ENCODE peak calls at places on chromosomes 6 and 20, in four cellular contexts. One of them, this sample, is unnamed.

GRCh38 chr20:39986231-39986904 is 702.7 kb downstream of the MAFB start:
- DNase-seq in activated T-cell treated with anti-CD3 and anti-CD28 coated beads for 48 hours: no peak
- DNase-seq in IMR-90: peak
- DNase-seq in WTC11: peak
- DNase-seq in this sample: peak

GRCh38 chr6:7541175-7542064 is at the start of gene DSP:
- DNase-seq in activated T-cell treated with anti-CD3 and anti-CD28 coated beads for 48 hours: peak
- DNase-seq in IMR-90: no peak
- DNase-seq in WTC11: peak
- DNase-seq in this sample: peak

GRCh38 chr6:107443066-107443903 is 16.1 kb downstream of the PDSS2 start:
- DNase-seq in activated T-cell treated with anti-CD3 and anti-CD28 coated beads for 48 hours: no peak
- DNase-seq in IMR-90: peak
- DNase-seq in WTC11: no peak
- DNase-seq in this sample: no peak

GRCh38 chr6:16078064-16078463 is 50.8 kb upstream of the MYLIP start:
- DNase-seq in activated T-cell treated with anti-CD3 and anti-CD28 coated beads for 48 hours: no peak
- DNase-seq in IMR-90: no peak
- DNase-seq in WTC11: no peak
- DNase-seq in this sample: no peak

GRCh38 chr6:56220078-56220477 is 27.3 kb downstream of the COL21A1 start:
- DNase-seq in activated T-cell treated with anti-CD3 and anti-CD28 coated beads for 48 hours: no peak
- DNase-seq in IMR-90: no peak
- DNase-seq in WTC11: no peak
- DNase-seq in this sample: no peak

GRCh38 chr20:38603286-38603685 is 1.7 kb downstream of the ARHGAP40 start:
- DNase-seq in activated T-cell treated with anti-CD3 and anti-CD28 coated beads for 48 hours: no peak
- DNase-seq in IMR-90: no peak
- DNase-seq in WTC11: no peak
- DNase-seq in this sample: no peak

GRCh38 chr20:3174442-3175263 is 1.3 kb upstream of the LZTS3 start:
- DNase-seq in activated T-cell treated with anti-CD3 and anti-CD28 coated beads for 48 hours: no peak
- DNase-seq in IMR-90: peak
- DNase-seq in WTC11: no peak
- DNase-seq in this sample: no peak

GRCh38 chr6:153568601-153569000 is 437.5 kb upstream of the RGS17 start:
- DNase-seq in activated T-cell treated with anti-CD3 and anti-CD28 coated beads for 48 hours: no peak
- DNase-seq in IMR-90: no peak
- DNase-seq in WTC11: no peak
- DNase-seq in this sample: no peak

GRCh38 chr6:24911983-24912382 is 23.8 kb downstream of the RIPOR2 start:
- DNase-seq in activated T-cell treated with anti-CD3 and anti-CD28 coated beads for 48 hours: no peak
- DNase-seq in IMR-90: no peak
- DNase-seq in WTC11: no peak
- DNase-seq in this sample: no peak

GRCh38 chr20:12207875-12208274 is 290.2 kb downstream of the BTBD3 start:
- DNase-seq in activated T-cell treated with anti-CD3 and anti-CD28 coated beads for 48 hours: no peak
- DNase-seq in IMR-90: peak
- DNase-seq in WTC11: peak
- DNase-seq in this sample: no peak

GRCh38 chr20:17969276-17969883 is 562 bp downstream of the MGME1 start:
- DNase-seq in activated T-cell treated with anti-CD3 and anti-CD28 coated beads for 48 hours: no peak
- DNase-seq in IMR-90: no peak
- DNase-seq in WTC11: no peak
- DNase-seq in this sample: no peak

GRCh38 chr6:107079429-107079828 is 35.9 kb downstream of the BEND3 start:
- DNase-seq in activated T-cell treated with anti-CD3 and anti-CD28 coated beads for 48 hours: no peak
- DNase-seq in IMR-90: no peak
- DNase-seq in WTC11: peak
- DNase-seq in this sample: no peak

GRCh38 chr6:43628392-43629103 is 516 bp downstream of the GTPBP2 start:
- DNase-seq in activated T-cell treated with anti-CD3 and anti-CD28 coated beads for 48 hours: peak
- DNase-seq in IMR-90: peak
- DNase-seq in WTC11: peak
- DNase-seq in this sample: peak

GRCh38 chr20:25527949-25528348 is 57.4 kb downstream of the NINL start:
- DNase-seq in activated T-cell treated with anti-CD3 and anti-CD28 coated beads for 48 hours: no peak
- DNase-seq in IMR-90: no peak
- DNase-seq in WTC11: no peak
- DNase-seq in this sample: no peak

GRCh38 chr6:43790031-43790430 is 20.0 kb downstream of the VEGFA start:
- DNase-seq in activated T-cell treated with anti-CD3 and anti-CD28 coated beads for 48 hours: no peak
- DNase-seq in IMR-90: no peak
- DNase-seq in WTC11: no peak
- DNase-seq in this sample: peak

GRCh38 chr6:77036400-77036799 is 426.9 kb downstream of the HTR1B start:
- DNase-seq in activated T-cell treated with anti-CD3 and anti-CD28 coated beads for 48 hours: no peak
- DNase-seq in IMR-90: peak
- DNase-seq in WTC11: no peak
- DNase-seq in this sample: no peak

GRCh38 chr20:64064145-64064698 is 1.2 kb downstream of the TCEA2 start:
- DNase-seq in activated T-cell treated with anti-CD3 and anti-CD28 coated beads for 48 hours: no peak
- DNase-seq in IMR-90: peak
- DNase-seq in WTC11: no peak
- DNase-seq in this sample: peak

GRCh38 chr6:79544299-79544927 is 7.2 kb upstream of the LCA5 start:
- DNase-seq in activated T-cell treated with anti-CD3 and anti-CD28 coated beads for 48 hours: no peak
- DNase-seq in IMR-90: peak
- DNase-seq in WTC11: no peak
- DNase-seq in this sample: no peak

GRCh38 chr6:63975685-63976084 is 340.1 kb downstream of the PHF3 start:
- DNase-seq in activated T-cell treated with anti-CD3 and anti-CD28 coated beads for 48 hours: no peak
- DNase-seq in IMR-90: no peak
- DNase-seq in WTC11: no peak
- DNase-seq in this sample: no peak

GRCh38 chr6:20211037-20211940 is 980 bp downstream of the MBOAT1 start:
- DNase-seq in activated T-cell treated with anti-CD3 and anti-CD28 coated beads for 48 hours: no peak
- DNase-seq in IMR-90: peak
- DNase-seq in WTC11: peak
- DNase-seq in this sample: no peak

GRCh38 chr20:61982951-61983315 is 82.7 kb downstream of the TAF4 start:
- DNase-seq in activated T-cell treated with anti-CD3 and anti-CD28 coated beads for 48 hours: no peak
- DNase-seq in IMR-90: no peak
- DNase-seq in WTC11: no peak
- DNase-seq in this sample: no peak

GRCh38 chr6:136987526-136987925 is 57.2 kb downstream of the IL20RA start:
- DNase-seq in activated T-cell treated with anti-CD3 and anti-CD28 coated beads for 48 hours: no peak
- DNase-seq in IMR-90: no peak
- DNase-seq in WTC11: no peak
- DNase-seq in this sample: no peak

GRCh38 chr6:135941275-135941674 is 89.8 kb downstream of the PDE7B start:
- DNase-seq in activated T-cell treated with anti-CD3 and anti-CD28 coated beads for 48 hours: no peak
- DNase-seq in IMR-90: peak
- DNase-seq in WTC11: no peak
- DNase-seq in this sample: no peak

GRCh38 chr6:137315081-137315480 is 95.9 kb upstream of the IFNGR1 start:
- DNase-seq in activated T-cell treated with anti-CD3 and anti-CD28 coated beads for 48 hours: no peak
- DNase-seq in IMR-90: no peak
- DNase-seq in WTC11: no peak
- DNase-seq in this sample: no peak

GRCh38 chr6:48658910-48659309 is 547.9 kb upstream of the PTCHD4 start:
- DNase-seq in activated T-cell treated with anti-CD3 and anti-CD28 coated beads for 48 hours: no peak
- DNase-seq in IMR-90: no peak
- DNase-seq in WTC11: no peak
- DNase-seq in this sample: no peak

GRCh38 chr6:131966443-131966842 is 15.3 kb upstream of the CCN2 start:
- DNase-seq in activated T-cell treated with anti-CD3 and anti-CD28 coated beads for 48 hours: no peak
- DNase-seq in IMR-90: peak
- DNase-seq in WTC11: no peak
- DNase-seq in this sample: no peak

GRCh38 chr6:138695193-138695592 is 78.4 kb upstream of the CCDC28A start:
- DNase-seq in activated T-cell treated with anti-CD3 and anti-CD28 coated beads for 48 hours: no peak
- DNase-seq in IMR-90: no peak
- DNase-seq in WTC11: no peak
- DNase-seq in this sample: no peak

GRCh38 chr6:105111093-105111492 is 68.7 kb downstream of the POPDC3 start:
- DNase-seq in activated T-cell treated with anti-CD3 and anti-CD28 coated beads for 48 hours: no peak
- DNase-seq in IMR-90: no peak
- DNase-seq in WTC11: no peak
- DNase-seq in this sample: no peak

GRCh38 chr6:144434308-144434990 is 149.3 kb downstream of the UTRN start:
- DNase-seq in activated T-cell treated with anti-CD3 and anti-CD28 coated beads for 48 hours: no peak
- DNase-seq in IMR-90: peak
- DNase-seq in WTC11: no peak
- DNase-seq in this sample: no peak

This sample was measured in left cardiac atrium.